ENCODE peak calls at places on chromosomes 2 and 18, in five cellular contexts. B is testis, O is ovary, S is upper lobe of left lung, Q is uterus. U is an unnamed sample.

GRCh38 chr2:160932960-160933359 is 227.3 kb upstream of the TANK start:
- DNase-seq in Q (no peak), S (no peak), O (no peak), B (no peak), U (no peak)

GRCh38 chr2:241675885-241676284 is 10.7 kb downstream of the DTYMK start:
- DNase-seq in O (no peak), S (no peak), B (no peak), Q (no peak), U (no peak)

GRCh38 chr2:214740867-214741266 is 68.6 kb downstream of the BARD1 start:
- DNase-seq in Q (no peak), B (no peak), O (no peak), S (no peak), U (no peak)

GRCh38 chr2:66874411-66874810 is 439.5 kb downstream of the MEIS1 start:
- DNase-seq in S (no peak), B (no peak), O (no peak), Q (no peak), U (no peak)

GRCh38 chr2:173568054-173568453 is 213.4 kb downstream of the CDCA7 start:
- DNase-seq in O (no peak), B (peak; percentile 54), S (no peak), Q (no peak), U (no peak)

GRCh38 chr18:80157708-80158343 is 48.8 kb downstream of the ADNP2 start:
- DNase-seq in Q (peak; percentile 80), B (peak; percentile 91), O (peak; percentile 86), S (no peak), U (peak; percentile 71)

GRCh38 chr2:215812966-215813365 is 200.4 kb downstream of the MREG start:
- DNase-seq in Q (no peak), S (no peak), B (no peak), O (no peak), U (no peak)

GRCh38 chr2:152298754-152299153 is 36.2 kb upstream of the FMNL2 start:
- DNase-seq in B (no peak), O (no peak), S (no peak), Q (no peak), U (no peak)

GRCh38 chr18:76573325-76574025 is 78.4 kb upstream of the ZNF516 start:
- DNase-seq in Q (no peak), S (no peak), B (no peak), O (no peak), U (no peak)

GRCh38 chr2:19890104-19890503 is 11.7 kb downstream of the TTC32 start:
- DNase-seq in S (no peak), O (no peak), Q (no peak), B (no peak), U (no peak)

GRCh38 chr2:172342611-172343010 is 84.8 kb upstream of the ITGA6 start:
- DNase-seq in S (no peak), O (no peak), B (no peak), Q (no peak), U (no peak)

GRCh38 chr2:72211777-72212515 is 64.3 kb upstream of the CYP26B1 start:
- DNase-seq in S (no peak), B (no peak), Q (no peak), O (no peak), U (no peak)

GRCh38 chr2:100242891-100243670 is 79.2 kb downstream of the LONRF2 start:
- DNase-seq in S (no peak), O (peak; percentile 68), Q (peak; percentile 46), B (peak; percentile 83), U (peak; percentile 60)

GRCh38 chr2:112733449-112733848 is 12.6 kb downstream of the NT5DC4 start:
- DNase-seq in Q (no peak), B (no peak), S (no peak), O (no peak), U (no peak)

GRCh38 chr2:134884435-134884834 is 34.2 kb upstream of the CCNT2 start:
- DNase-seq in S (no peak), Q (no peak), B (no peak), O (no peak), U (no peak)

GRCh38 chr2:120516323-120517314 is 170.7 kb downstream of the INHBB start:
- DNase-seq in Q (no peak), B (no peak), O (peak; percentile 29), S (no peak), U (no peak)

GRCh38 chr2:151634726-151635467 is 99.4 kb downstream of the NEB start:
- DNase-seq in Q (no peak), S (no peak), B (no peak), O (no peak), U (no peak)

GRCh38 chr2:159573294-159573693 is 43.1 kb downstream of the BAZ2B start:
- DNase-seq in B (no peak), O (no peak), Q (no peak), S (no peak), U (no peak)

GRCh38 chr2:216765810-216766259 is 70.5 kb upstream of the IGFBP5 start:
- DNase-seq in Q (no peak), S (peak; percentile 55), O (peak; percentile 74), B (no peak), U (no peak)

GRCh38 chr2:29106980-29107388 is 8.2 kb upstream of the CLIP4 start:
- DNase-seq in B (no peak), Q (no peak), S (no peak), O (no peak), U (no peak)

GRCh38 chr2:241458687-241459086 is 49.7 kb downstream of the STK25 start:
- DNase-seq in Q (no peak), S (no peak), B (no peak), O (no peak), U (no peak)

GRCh38 chr18:74692367-74693013 is 94.8 kb downstream of the ZNF407 start:
- DNase-seq in S (no peak), Q (no peak), O (no peak), B (no peak), U (no peak)

DNA sequence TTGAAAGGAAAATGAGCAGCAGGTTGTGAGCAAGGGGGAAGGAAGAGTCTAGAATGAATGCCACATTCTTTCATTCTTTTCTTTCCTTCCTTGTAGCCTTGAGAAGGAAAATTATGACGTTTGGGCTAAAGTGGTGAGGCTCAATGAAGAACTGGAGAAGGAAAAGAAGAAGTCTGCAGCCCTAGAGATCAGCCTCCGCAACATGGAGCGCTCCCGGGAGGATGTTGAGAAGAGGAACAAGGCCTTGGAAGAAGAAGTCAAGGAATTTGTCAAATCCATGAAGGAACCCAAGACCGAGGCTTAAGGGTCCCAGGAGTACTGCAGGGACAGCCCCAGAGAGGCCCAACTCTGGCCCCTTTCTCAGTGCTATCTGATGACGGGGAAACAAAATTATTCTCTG is 45.3 kb downstream of the BMP10 start:
- DNase-seq in B (no peak), Q (no peak), S (no peak), O (no peak), U (no peak)
- H3K27me3 ChIP-seq in B (no peaks in the 10 kb centered on the region), Q (no peaks in the 10 kb centered on the region), S (no peaks in the 10 kb centered on the region), O (no peaks in the 10 kb centered on the region), U (no peaks in the 10 kb centered on the region)

GRCh38 chr2:200814276-200814815 is 2.6 kb downstream of the BZW1 start:
- DNase-seq in B (no peak), Q (no peak), S (no peak), O (no peak), U (no peak)
- TF ChIP-seq POLR2A in B (no peak), Q (no peak), S (no peak), O (no peak), U (no peak)

GRCh38 chr2:232927041-232927792 is 57.2 kb downstream of the SNORC start:
- DNase-seq in Q (no peak), B (no peak), O (no peak), S (peak; percentile 74), U (no peak)
- H3K27me3 ChIP-seq in Q (no peaks in the 10 kb centered on the region), B (no peaks in the 10 kb centered on the region), O (no peaks in the 10 kb centered on the region), S (peaks cover 3% of the 10 kb centered on the region), U (peaks cover 13% of the 10 kb centered on the region)

DNA sequence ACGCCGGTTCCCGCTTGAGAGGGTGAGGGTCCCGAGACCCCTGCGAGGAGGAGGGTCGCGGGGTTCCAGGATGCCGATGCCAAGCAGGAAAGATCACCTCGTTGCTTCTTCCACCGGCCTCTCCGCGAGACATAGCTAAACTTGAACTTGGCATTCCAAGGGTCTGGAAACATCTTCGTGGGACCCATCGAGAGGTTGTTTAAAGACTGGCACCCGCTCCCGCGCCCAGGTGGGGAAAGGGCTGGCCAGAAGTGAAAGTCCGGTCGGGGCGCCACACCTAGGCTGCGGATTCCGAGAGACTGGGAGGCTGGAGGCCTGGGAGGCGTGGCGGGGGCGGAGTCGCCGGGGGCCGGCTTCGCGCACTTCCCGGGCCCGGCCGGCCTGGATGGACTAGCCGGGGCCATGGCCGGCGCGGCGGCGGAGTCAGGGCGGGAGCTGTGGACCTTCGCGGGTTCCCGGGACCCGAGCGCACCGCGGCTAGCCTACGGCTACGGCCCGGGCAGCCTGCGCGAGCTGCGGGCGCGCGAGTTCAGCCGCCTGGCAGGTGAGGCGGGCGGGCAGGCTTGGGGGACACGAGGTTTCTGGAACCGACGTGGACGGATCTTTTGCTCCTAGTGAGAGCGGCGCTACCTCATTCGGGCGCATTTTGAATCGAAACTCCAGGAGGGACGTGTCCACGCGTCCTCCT is at the start of gene MOCOS:
- DNase-seq in B (peak; percentile 83), O (peak; percentile 91), S (peak; percentile 97), Q (peak; percentile 56), U (peak; percentile 72)
- TF ChIP-seq POLR2A in B (peak; percentile 31), O (peak; percentile 46), S (no peak), Q (no peak), U (peak; percentile 69)

DNA sequence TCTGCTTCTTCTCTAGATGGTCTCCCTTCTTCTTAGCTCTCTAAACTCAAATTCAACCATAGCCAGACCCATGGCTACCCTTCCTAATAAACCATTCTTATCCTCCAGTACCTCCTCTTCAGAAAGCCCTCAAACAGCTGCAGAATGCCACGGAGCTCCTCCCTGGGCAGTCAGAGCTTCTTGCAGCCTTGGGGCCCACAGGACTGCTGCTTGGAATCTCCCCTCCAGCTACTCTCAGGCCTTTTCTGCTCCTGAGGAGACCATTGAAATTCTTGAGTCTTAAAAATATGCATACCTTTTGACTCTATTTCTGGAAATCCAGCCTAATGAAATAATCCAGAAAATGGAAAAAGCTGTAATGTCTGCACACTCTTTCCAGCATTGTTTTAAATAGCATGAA is 30.7 kb downstream of the EFR3B start:
- DNase-seq in S (no peak), Q (no peak), O (no peak), B (no peak), U (no peak)
- H3K27me3 ChIP-seq in S (no peaks in the 10 kb centered on the region), Q (no peaks in the 10 kb centered on the region), O (no peaks in the 10 kb centered on the region), B (no peaks in the 10 kb centered on the region), U (no peaks in the 10 kb centered on the region)